ENCODE peak calls at places on chromosomes 12 and 14, in nine cellular contexts. T, I, Q, P, D, A, X, L and Y are unnamed samples.
A peak's percentile ranks its signal among the peaks of the same experiment; 100 is the strongest.

GRCh38 chr12:52580496-52580895 is 6.9 kb upstream of the KRT74 start:
- DNase-seq in T (no peak), I (no peak), Q (no peak), P (no peak), D (no peak), A (peak; percentile 5), X (peak; percentile 36), L (no peak), Y (no peak)

GRCh38 chr12:93773122-93773871 is 96.1 kb downstream of the CRADD start:
- DNase-seq in T (no peak), I (no peak), Q (peak; percentile 42), P (peak; percentile 56), D (no peak), A (no peak), X (no peak), L (no peak), Y (no peak)

GRCh38 chr14:53882684-53883083 is 73.9 kb downstream of the BMP4 start:
- DNase-seq in T (no peak), I (no peak), Q (no peak), P (no peak), D (no peak), A (no peak), X (no peak), L (no peak), Y (no peak)

GRCh38 chr14:22179190-22179589 is 409.8 kb downstream of the DAD1 start:
- DNase-seq in T (no peak), I (no peak), Q (no peak), P (no peak), D (no peak), A (no peak), X (no peak), L (no peak), Y (no peak)

GRCh38 chr12:76249501-76249900 is 98.7 kb downstream of the BBS10 start:
- DNase-seq in T (no peak), I (no peak), Q (no peak), P (no peak), D (no peak), A (no peak), X (no peak), L (no peak), Y (no peak)

GRCh38 chr14:51020024-51020710 is 74.7 kb downstream of the TRIM9 start:
- DNase-seq in T (no peak), I (no peak), Q (no peak), P (no peak), D (no peak), A (no peak), X (no peak), L (no peak), Y (no peak)

GRCh38 chr14:86038401-86038985 is 508.5 kb downstream of the FLRT2 start:
- DNase-seq in T (peak; percentile 22), I (peak; percentile 11), Q (no peak), P (peak; percentile 53), D (no peak), A (peak; percentile 23), X (no peak), L (peak; percentile 16), Y (peak; percentile 42)

GRCh38 chr12:50088577-50089335 is 3.6 kb downstream of the SMARCD1 start:
- DNase-seq in T (peak; percentile 68), I (peak; percentile 70), Q (no peak), P (peak; percentile 56), D (no peak), A (peak; percentile 47), X (no peak), L (no peak), Y (no peak)

GRCh38 chr14:101980700-101981099 is 16.3 kb downstream of the DYNC1H1 start:
- DNase-seq in T (peak; percentile 53), I (peak; percentile 49), Q (no peak), P (peak; percentile 99), D (peak; percentile 72), A (peak; percentile 93), X (peak; percentile 85), L (peak; percentile 85), Y (no peak)

GRCh38 chr12:106317406-106318082 is 15.0 kb downstream of the TCP11L2 start:
- DNase-seq in T (no peak), I (no peak), Q (no peak), P (no peak), D (no peak), A (peak; percentile 30), X (no peak), L (no peak), Y (no peak)

DNA sequence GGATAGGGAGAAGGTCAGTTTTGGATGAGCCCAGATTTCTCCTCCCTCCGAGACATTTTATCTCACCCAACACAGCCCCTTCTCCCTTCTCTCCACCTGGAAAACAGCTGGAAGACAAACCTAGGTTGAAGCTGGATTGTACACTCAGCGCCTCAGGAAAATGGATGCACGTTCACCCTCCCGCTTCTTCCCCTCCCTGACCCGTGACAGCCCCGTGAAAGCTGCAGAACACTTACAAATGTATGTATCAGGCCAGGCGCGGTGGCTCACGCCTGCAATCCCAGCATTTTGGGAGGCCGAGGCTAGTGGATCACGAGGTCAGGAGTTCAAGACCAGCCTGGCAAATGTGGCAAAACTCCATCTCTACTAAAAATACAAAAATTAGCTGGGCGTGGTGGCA is 4.2 kb downstream of the RNU4-2 start:
- DNase-seq in T (no peak), I (no peak), Q (no peak), P (no peak), D (peak; percentile 23), A (no peak), X (no peak), L (no peak), Y (no peak)
- TF ChIP-seq CTCF in T (no peak), I (no peak), Q (no peak), P (no peak), D (no peak), A (no peak), X (no peak), L (no peak), Y (no peak)

GRCh38 chr12:46108721-46109120 is 118.3 kb upstream of the SCAF11 start:
- DNase-seq in T (peak; percentile 48), I (no peak), Q (no peak), P (no peak), D (no peak), A (no peak), X (no peak), L (no peak), Y (no peak)

GRCh38 chr12:46101121-46101869 is 110.9 kb upstream of the SCAF11 start:
- DNase-seq in T (no peak), I (no peak), Q (no peak), P (no peak), D (no peak), A (peak; percentile 29), X (no peak), L (no peak), Y (no peak)

GRCh38 chr12:46105735-46106134 is 115.4 kb upstream of the SCAF11 start:
- DNase-seq in T (no peak), I (no peak), Q (no peak), P (no peak), D (no peak), A (no peak), X (no peak), L (no peak), Y (no peak)

GRCh38 chr12:46107591-46107990 is 117.2 kb upstream of the SCAF11 start:
- DNase-seq in T (no peak), I (no peak), Q (no peak), P (no peak), D (no peak), A (no peak), X (no peak), L (no peak), Y (no peak)

GRCh38 chr12:46103691-46104090 is 113.3 kb upstream of the SCAF11 start:
- DNase-seq in T (no peak), I (no peak), Q (no peak), P (no peak), D (no peak), A (no peak), X (no peak), L (no peak), Y (no peak)
- TF ChIP-seq CTCF in T (no peak), I (no peak), Q (no peak), P (no peak), D (no peak), A (no peak), X (no peak), L (no peak), Y (no peak)

DNA sequence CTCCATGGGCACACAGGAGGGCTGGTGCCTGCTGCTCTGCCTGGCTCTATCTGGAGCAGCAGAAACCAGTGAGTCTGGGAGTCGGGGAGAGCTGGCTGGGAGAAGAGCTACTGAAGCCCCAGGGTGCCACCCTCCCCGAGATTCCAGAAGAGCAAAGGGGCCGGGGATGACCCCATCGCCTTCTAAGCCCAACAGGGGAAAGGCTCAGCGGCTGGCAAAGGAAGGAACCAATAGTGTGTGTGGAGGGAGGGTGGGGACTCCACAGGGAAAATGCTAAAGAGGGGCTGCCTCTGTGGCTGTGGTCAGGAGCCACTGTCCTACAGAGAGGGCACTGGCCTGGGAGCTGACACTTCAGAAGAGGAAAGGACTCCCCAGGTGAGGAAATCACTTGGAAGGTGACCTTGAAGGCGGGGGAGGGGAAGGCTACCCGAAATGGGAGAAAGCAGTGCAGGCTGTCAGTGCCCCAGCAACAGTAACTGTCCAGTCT is 446 bp downstream of the TAPBPL start:
- DNase-seq in T (no peak), I (peak; percentile 68), Q (no peak), P (no peak), D (no peak), A (no peak), X (no peak), L (no peak), Y (no peak)
- TF ChIP-seq CTCF in T (no peak), I (no peak), Q (no peak), P (no peak), D (no peak), A (no peak), X (no peak), L (no peak), Y (no peak)

GRCh38 chr12:11638271-11638916 is 11.1 kb upstream of the ETV6 start:
- DNase-seq in T (no peak), I (no peak), Q (no peak), P (peak; percentile 51), D (no peak), A (no peak), X (no peak), L (no peak), Y (no peak)
- TF ChIP-seq CTCF in T (no peak), I (no peak), Q (no peak), P (no peak), D (no peak), A (no peak), X (no peak), L (no peak), Y (no peak)